ENCODE peak calls at places on chromosomes 3 and 15, in seven cellular contexts. One of them, this sample, is unnamed.

GRCh38 chr15:88976656-88977055 is 63.5 kb upstream of the MFGE8 start:
- DNase-seq in non-pigmented ciliary epithelial cell: no peak
- DNase-seq in natural killer cell: no peak
- DNase-seq in HS-27A: no peak
- DNase-seq in heart left ventricle: no peak
- DNase-seq in GDM1: no peak
- DNase-seq in AG09309: no peak
- DNase-seq in this sample: no peak

GRCh38 chr15:52295421-52295991 is at the start of gene MYO5C:
- DNase-seq in non-pigmented ciliary epithelial cell: no peak
- DNase-seq in natural killer cell: no peak
- DNase-seq in HS-27A: no peak
- DNase-seq in heart left ventricle: peak
- DNase-seq in GDM1: no peak
- DNase-seq in AG09309: no peak
- DNase-seq in this sample: peak

GRCh38 chr3:134326760-134327593 is 47.3 kb downstream of the AMOTL2 start:
- DNase-seq in non-pigmented ciliary epithelial cell: peak
- DNase-seq in natural killer cell: no peak
- DNase-seq in HS-27A: peak
- DNase-seq in heart left ventricle: peak
- DNase-seq in GDM1: no peak
- DNase-seq in AG09309: peak
- DNase-seq in this sample: no peak

GRCh38 chr15:60972301-60972700 is 256.8 kb downstream of the RORA start:
- DNase-seq in non-pigmented ciliary epithelial cell: peak
- DNase-seq in natural killer cell: no peak
- DNase-seq in HS-27A: peak
- DNase-seq in heart left ventricle: no peak
- DNase-seq in GDM1: no peak
- DNase-seq in AG09309: peak
- DNase-seq in this sample: no peak

GRCh38 chr3:159877924-159878323 is 110.7 kb upstream of the IL12A start:
- DNase-seq in non-pigmented ciliary epithelial cell: no peak
- DNase-seq in natural killer cell: no peak
- DNase-seq in HS-27A: no peak
- DNase-seq in heart left ventricle: no peak
- DNase-seq in GDM1: no peak
- DNase-seq in AG09309: no peak
- DNase-seq in this sample: no peak

GRCh38 chr3:114877378-114878118 is 269.5 kb downstream of the ZBTB20 start:
- DNase-seq in non-pigmented ciliary epithelial cell: no peak
- DNase-seq in natural killer cell: no peak
- DNase-seq in HS-27A: no peak
- DNase-seq in heart left ventricle: no peak
- DNase-seq in GDM1: no peak
- DNase-seq in AG09309: no peak
- DNase-seq in this sample: no peak

GRCh38 chr15:42165081-42165480 is 8.6 kb upstream of the PLA2G4F start:
- DNase-seq in non-pigmented ciliary epithelial cell: no peak
- DNase-seq in natural killer cell: no peak
- DNase-seq in HS-27A: no peak
- DNase-seq in heart left ventricle: no peak
- DNase-seq in GDM1: no peak
- DNase-seq in AG09309: peak
- DNase-seq in this sample: no peak

GRCh38 chr15:82064824-82065223 is 19.0 kb upstream of the MEX3B start:
- DNase-seq in non-pigmented ciliary epithelial cell: no peak
- DNase-seq in natural killer cell: no peak
- DNase-seq in HS-27A: no peak
- DNase-seq in heart left ventricle: no peak
- DNase-seq in GDM1: no peak
- DNase-seq in AG09309: no peak
- DNase-seq in this sample: no peak

GRCh38 chr3:14402304-14402811 is at the start of gene SLC6A6:
- DNase-seq in non-pigmented ciliary epithelial cell: peak
- DNase-seq in natural killer cell: peak
- DNase-seq in HS-27A: no peak
- DNase-seq in heart left ventricle: peak
- DNase-seq in GDM1: peak
- DNase-seq in AG09309: peak
- DNase-seq in this sample: peak

GRCh38 chr3:100033184-100033583 is 81.1 kb downstream of the FILIP1L start:
- DNase-seq in non-pigmented ciliary epithelial cell: peak
- DNase-seq in natural killer cell: no peak
- DNase-seq in HS-27A: no peak
- DNase-seq in heart left ventricle: no peak
- DNase-seq in GDM1: no peak
- DNase-seq in AG09309: peak
- DNase-seq in this sample: no peak

GRCh38 chr3:66140763-66141372 is 79.9 kb upstream of the SLC25A26 start:
- DNase-seq in non-pigmented ciliary epithelial cell: no peak
- DNase-seq in natural killer cell: no peak
- DNase-seq in HS-27A: no peak
- DNase-seq in heart left ventricle: no peak
- DNase-seq in GDM1: no peak
- DNase-seq in AG09309: no peak
- DNase-seq in this sample: no peak

GRCh38 chr15:87207945-87208580 is 1048.5 kb downstream of the NTRK3 start:
- DNase-seq in non-pigmented ciliary epithelial cell: no peak
- DNase-seq in natural killer cell: no peak
- DNase-seq in HS-27A: peak
- DNase-seq in heart left ventricle: no peak
- DNase-seq in GDM1: no peak
- DNase-seq in AG09309: no peak
- DNase-seq in this sample: no peak

GRCh38 chr3:184240384-184241140 is 8.2 kb downstream of the ALG3 start:
- DNase-seq in non-pigmented ciliary epithelial cell: no peak
- DNase-seq in natural killer cell: no peak
- DNase-seq in HS-27A: no peak
- DNase-seq in heart left ventricle: no peak
- DNase-seq in GDM1: no peak
- DNase-seq in AG09309: no peak
- DNase-seq in this sample: no peak

GRCh38 chr3:157360044-157360443 is 76.6 kb upstream of the PTX3 start:
- DNase-seq in non-pigmented ciliary epithelial cell: peak
- DNase-seq in natural killer cell: no peak
- DNase-seq in HS-27A: peak
- DNase-seq in heart left ventricle: no peak
- DNase-seq in GDM1: no peak
- DNase-seq in AG09309: peak
- DNase-seq in this sample: no peak

GRCh38 chr3:65658398-65658797 is 380.3 kb downstream of the MAGI1 start:
- DNase-seq in non-pigmented ciliary epithelial cell: no peak
- DNase-seq in natural killer cell: no peak
- DNase-seq in HS-27A: no peak
- DNase-seq in heart left ventricle: no peak
- DNase-seq in GDM1: no peak
- DNase-seq in AG09309: no peak
- DNase-seq in this sample: no peak

GRCh38 chr3:175479175-175479574 is 620.0 kb downstream of the NAALADL2 start:
- DNase-seq in non-pigmented ciliary epithelial cell: no peak
- DNase-seq in natural killer cell: no peak
- DNase-seq in HS-27A: no peak
- DNase-seq in heart left ventricle: no peak
- DNase-seq in GDM1: no peak
- DNase-seq in AG09309: no peak
- DNase-seq in this sample: no peak

GRCh38 chr3:62065985-62066693 is 307.2 kb downstream of the FEZF2 start:
- DNase-seq in non-pigmented ciliary epithelial cell: peak
- DNase-seq in natural killer cell: no peak
- DNase-seq in HS-27A: no peak
- DNase-seq in heart left ventricle: no peak
- DNase-seq in GDM1: no peak
- DNase-seq in AG09309: peak
- DNase-seq in this sample: no peak

GRCh38 chr3:157572559-157573270 is 69.5 kb upstream of the VEPH1 start:
- DNase-seq in non-pigmented ciliary epithelial cell: peak
- DNase-seq in natural killer cell: no peak
- DNase-seq in HS-27A: peak
- DNase-seq in heart left ventricle: no peak
- DNase-seq in GDM1: no peak
- DNase-seq in AG09309: peak
- DNase-seq in this sample: peak

GRCh38 chr3:85161544-85161943 is 202.8 kb downstream of the CADM2 start:
- DNase-seq in non-pigmented ciliary epithelial cell: no peak
- DNase-seq in natural killer cell: no peak
- DNase-seq in HS-27A: no peak
- DNase-seq in heart left ventricle: no peak
- DNase-seq in GDM1: no peak
- DNase-seq in AG09309: no peak
- DNase-seq in this sample: peak

GRCh38 chr3:64916937-64917336 is 229.1 kb upstream of the ADAMTS9 start:
- DNase-seq in non-pigmented ciliary epithelial cell: no peak
- DNase-seq in natural killer cell: no peak
- DNase-seq in HS-27A: no peak
- DNase-seq in heart left ventricle: no peak
- DNase-seq in GDM1: no peak
- DNase-seq in AG09309: no peak
- DNase-seq in this sample: no peak

GRCh38 chr15:74221399-74222230 is 14.5 kb upstream of the CCDC33 start:
- DNase-seq in non-pigmented ciliary epithelial cell: no peak
- DNase-seq in natural killer cell: no peak
- DNase-seq in HS-27A: no peak
- DNase-seq in heart left ventricle: no peak
- DNase-seq in GDM1: no peak
- DNase-seq in AG09309: no peak
- DNase-seq in this sample: no peak

GRCh38 chr15:52678036-52678467 is 1.1 kb downstream of the ATOSA start:
- DNase-seq in non-pigmented ciliary epithelial cell: no peak
- DNase-seq in natural killer cell: peak
- DNase-seq in HS-27A: peak
- DNase-seq in heart left ventricle: peak
- DNase-seq in GDM1: peak
- DNase-seq in AG09309: no peak
- DNase-seq in this sample: peak

GRCh38 chr15:81256916-81257315 is 60.2 kb downstream of the IL16 start:
- DNase-seq in non-pigmented ciliary epithelial cell: no peak
- DNase-seq in natural killer cell: no peak
- DNase-seq in HS-27A: peak
- DNase-seq in heart left ventricle: no peak
- DNase-seq in GDM1: no peak
- DNase-seq in AG09309: peak
- DNase-seq in this sample: no peak

GRCh38 chr15:71651750-71652186 is 158.6 kb upstream of the NR2E3 start:
- DNase-seq in non-pigmented ciliary epithelial cell: peak
- DNase-seq in natural killer cell: no peak
- DNase-seq in HS-27A: peak
- DNase-seq in heart left ventricle: no peak
- DNase-seq in GDM1: no peak
- DNase-seq in AG09309: peak
- DNase-seq in this sample: peak

GRCh38 chr15:71515375-71516186 is 294.8 kb upstream of the NR2E3 start:
- DNase-seq in non-pigmented ciliary epithelial cell: no peak
- DNase-seq in natural killer cell: no peak
- DNase-seq in HS-27A: no peak
- DNase-seq in heart left ventricle: no peak
- DNase-seq in GDM1: no peak
- DNase-seq in AG09309: no peak
- DNase-seq in this sample: peak

GRCh38 chr15:58510715-58511465 is 79.1 kb downstream of the LIPC start:
- DNase-seq in non-pigmented ciliary epithelial cell: no peak
- DNase-seq in natural killer cell: no peak
- DNase-seq in HS-27A: no peak
- DNase-seq in heart left ventricle: no peak
- DNase-seq in GDM1: no peak
- DNase-seq in AG09309: no peak
- DNase-seq in this sample: no peak

GRCh38 chr15:69576035-69576526 is 123.5 kb downstream of the RPLP1 start:
- DNase-seq in non-pigmented ciliary epithelial cell: no peak
- DNase-seq in natural killer cell: peak
- DNase-seq in HS-27A: peak
- DNase-seq in heart left ventricle: peak
- DNase-seq in GDM1: peak
- DNase-seq in AG09309: no peak
- DNase-seq in this sample: peak

GRCh38 chr3:61807865-61808276 is 246.5 kb downstream of the PTPRG start:
- DNase-seq in non-pigmented ciliary epithelial cell: no peak
- DNase-seq in natural killer cell: no peak
- DNase-seq in HS-27A: no peak
- DNase-seq in heart left ventricle: no peak
- DNase-seq in GDM1: no peak
- DNase-seq in AG09309: no peak
- DNase-seq in this sample: no peak

GRCh38 chr3:37709946-37710345 is 151.7 kb upstream of the CTDSPL start:
- DNase-seq in non-pigmented ciliary epithelial cell: no peak
- DNase-seq in natural killer cell: no peak
- DNase-seq in HS-27A: no peak
- DNase-seq in heart left ventricle: no peak
- DNase-seq in GDM1: no peak
- DNase-seq in AG09309: no peak
- DNase-seq in this sample: no peak

GRCh38 chr15:76336254-76337046 is at the start of gene ISL2:
- DNase-seq in non-pigmented ciliary epithelial cell: peak
- DNase-seq in natural killer cell: no peak
- DNase-seq in HS-27A: peak
- DNase-seq in heart left ventricle: no peak
- DNase-seq in GDM1: no peak
- DNase-seq in AG09309: no peak
- DNase-seq in this sample: peak

GRCh38 chr3:143298380-143298779 is 178.8 kb downstream of the CHST2 start:
- DNase-seq in non-pigmented ciliary epithelial cell: no peak
- DNase-seq in natural killer cell: no peak
- DNase-seq in HS-27A: no peak
- DNase-seq in heart left ventricle: no peak
- DNase-seq in GDM1: no peak
- DNase-seq in AG09309: no peak
- DNase-seq in this sample: no peak

GRCh38 chr3:194089357-194090177 is 46.4 kb upstream of the HES1 start:
- DNase-seq in non-pigmented ciliary epithelial cell: peak
- DNase-seq in natural killer cell: no peak
- DNase-seq in HS-27A: peak
- DNase-seq in heart left ventricle: peak
- DNase-seq in GDM1: peak
- DNase-seq in AG09309: peak
- DNase-seq in this sample: peak

GRCh38 chr3:128707935-128708494 is 18.0 kb upstream of the RAB7A start:
- DNase-seq in non-pigmented ciliary epithelial cell: no peak
- DNase-seq in natural killer cell: no peak
- DNase-seq in HS-27A: no peak
- DNase-seq in heart left ventricle: no peak
- DNase-seq in GDM1: no peak
- DNase-seq in AG09309: no peak
- DNase-seq in this sample: no peak

GRCh38 chr15:70093481-70094309 is 4.0 kb downstream of the TLE3 start:
- DNase-seq in non-pigmented ciliary epithelial cell: no peak
- DNase-seq in natural killer cell: no peak
- DNase-seq in HS-27A: no peak
- DNase-seq in heart left ventricle: no peak
- DNase-seq in GDM1: no peak
- DNase-seq in AG09309: no peak
- DNase-seq in this sample: peak

GRCh38 chr3:189862385-189863023 is 231.3 kb downstream of the TP63 start:
- DNase-seq in non-pigmented ciliary epithelial cell: no peak
- DNase-seq in natural killer cell: no peak
- DNase-seq in HS-27A: no peak
- DNase-seq in heart left ventricle: no peak
- DNase-seq in GDM1: no peak
- DNase-seq in AG09309: peak
- DNase-seq in this sample: no peak

GRCh38 chr3:9111349-9112265 is 137.8 kb downstream of the SRGAP3 start:
- DNase-seq in non-pigmented ciliary epithelial cell: no peak
- DNase-seq in natural killer cell: no peak
- DNase-seq in HS-27A: no peak
- DNase-seq in heart left ventricle: peak
- DNase-seq in GDM1: peak
- DNase-seq in AG09309: peak
- DNase-seq in this sample: no peak

This sample was measured in transverse colon.